ENCODE peak calls at places on chromosome 12, in four cellular contexts. B is cardiac muscle cell, Z is sigmoid colon, Q is left ventricle myocardium inferior. E is an unnamed sample.

GRCh38 chr12:100675432-100675831 is 101.9 kb downstream of the GAS2L3 start:
- DNase-seq in Q (no peak), B (no peak), Z (no peak), E (no peak)

GRCh38 chr12:50375802-50376201 is 20.6 kb downstream of the FAM186A start:
- DNase-seq in B (no peak), Z (no peak), Q (no peak), E (no peak)

GRCh38 chr12:106149096-106149784 is 10.5 kb upstream of the NUAK1 start:
- DNase-seq in Q (no peak), B (peak; percentile 58), Z (no peak), E (peak; percentile 45)

GRCh38 chr12:111312708-111313107 is 56.2 kb downstream of the PHETA1 start:
- DNase-seq in B (no peak), Q (no peak), Z (no peak), E (no peak)

GRCh38 chr12:115149685-115150378 is 465.9 kb upstream of the TBX3 start:
- DNase-seq in B (no peak), Q (no peak), Z (no peak), E (no peak)

GRCh38 chr12:4809449-4810218 is 89.4 kb downstream of the GALNT8 start:
- DNase-seq in Z (no peak), B (no peak), Q (no peak), E (no peak)

GRCh38 chr12:53060064-53060720 is 10.3 kb downstream of the TNS2 start:
- DNase-seq in Z (no peak), B (no peak), Q (no peak), E (no peak)

GRCh38 chr12:124993568-124994434 is at the start of gene BRI3BP:
- DNase-seq in Q (peak; percentile 73), Z (no peak), B (peak; percentile 75), E (no peak)

GRCh38 chr12:49909826-49910225 is 6.1 kb upstream of the FAIM2 start:
- DNase-seq in Z (no peak), Q (no peak), B (peak; percentile 70), E (peak; percentile 41)

GRCh38 chr12:116497051-116497529 is 62.1 kb upstream of the MAP1LC3B2 start:
- DNase-seq in B (no peak), Q (no peak), Z (no peak), E (no peak)

DNA sequence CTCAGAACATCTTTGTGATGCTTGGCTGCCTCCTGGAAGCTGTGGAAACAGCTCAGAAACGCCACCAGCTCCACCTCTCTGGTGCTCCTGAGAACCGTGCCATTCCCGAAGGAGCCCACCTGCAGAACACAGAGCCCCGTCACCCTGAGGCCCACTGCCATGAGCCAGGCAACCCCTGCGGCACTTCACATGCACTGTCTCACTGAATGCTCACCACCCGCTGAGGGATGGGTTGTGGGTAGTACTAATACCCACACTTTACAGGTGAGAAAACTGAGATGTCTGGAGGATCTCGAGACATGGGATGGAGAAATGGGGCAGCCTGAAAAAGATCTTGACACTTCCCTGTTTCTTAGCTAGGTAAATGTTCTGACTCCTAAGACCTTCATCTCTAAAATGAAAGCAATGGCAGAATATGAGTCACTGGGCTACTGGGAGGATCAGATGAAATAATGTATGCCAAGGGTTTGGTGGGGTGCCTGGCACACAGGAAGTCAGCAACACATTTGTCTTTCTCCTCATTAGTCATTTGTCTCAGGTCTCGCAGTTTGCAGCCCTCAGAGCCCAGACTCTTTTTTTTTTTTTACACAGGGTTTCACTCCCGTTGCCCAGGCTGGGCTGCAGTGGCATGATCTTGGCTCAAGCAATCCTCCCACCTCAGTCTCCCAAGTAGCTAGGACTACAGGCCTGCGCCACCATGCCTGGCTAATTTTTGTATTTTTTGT is 5.3 kb downstream of the OASL start:
- DNase-seq in B (no peak), Z (no peak), Q (no peak), E (no peak)
- H3K27ac ChIP-seq in B (no peak overlapping the region), Z (no peak overlapping the region), Q (no peak overlapping the region), E (no peak overlapping the region)

DNA sequence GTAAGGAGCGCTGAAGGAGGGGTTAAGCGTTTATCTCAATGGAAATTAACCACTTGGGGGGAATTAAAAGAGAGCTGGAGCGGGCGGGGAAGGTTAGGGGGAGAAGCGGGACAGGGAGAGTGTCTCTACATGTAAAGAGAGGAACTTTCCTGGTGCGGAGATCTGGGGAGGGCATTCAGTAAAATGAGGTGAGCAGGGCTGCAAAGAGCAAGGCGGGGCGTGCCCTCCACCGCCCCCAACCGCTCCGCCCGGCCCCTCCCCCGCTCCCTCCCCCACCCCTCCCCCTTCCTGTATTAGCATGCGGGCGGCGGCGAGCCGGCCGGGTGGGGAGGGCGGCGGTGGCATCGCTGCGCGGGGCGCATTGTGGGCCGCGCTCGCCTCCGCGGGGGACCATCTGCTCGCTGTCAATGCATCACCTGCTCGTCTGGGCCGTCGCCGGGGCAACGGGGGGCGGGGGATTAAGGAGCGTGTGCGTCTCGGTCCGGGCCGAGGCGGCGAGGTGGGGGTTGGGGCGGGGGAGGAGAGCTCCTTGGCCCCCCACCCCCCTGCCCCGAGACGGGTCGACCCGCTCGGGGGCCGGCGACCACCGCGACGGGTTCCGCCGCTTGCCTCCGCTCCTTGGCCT is 498 bp downstream of the C12orf42 start:
- DNase-seq in B (peak; percentile 50), Z (no peak), Q (no peak), E (no peak)
- H3K4me3 ChIP-seq in B (peak overlapping the region; percentile 44), Z (peak overlapping the region; percentile 37), Q (peak overlapping the region; percentile 63), E (no peak overlapping the region)

DNA sequence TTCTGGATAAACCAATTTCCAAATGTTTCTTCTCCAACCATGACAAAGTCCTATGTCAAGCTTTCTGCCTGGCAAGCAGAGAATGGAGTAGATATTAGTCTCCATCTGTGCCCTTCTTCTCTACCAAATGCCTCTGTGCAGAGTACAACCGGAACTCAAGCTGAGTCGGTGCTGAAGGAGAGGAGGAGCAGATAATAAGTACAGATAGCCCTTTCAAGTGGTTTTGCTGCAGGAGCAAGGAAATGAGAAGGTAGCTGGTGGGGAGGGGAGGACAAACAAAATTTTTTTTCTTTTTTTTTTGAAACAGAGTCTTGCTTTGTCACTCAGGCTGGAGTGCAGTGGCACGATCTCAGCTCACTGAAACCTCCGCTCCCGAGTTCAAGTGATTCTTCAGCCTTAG is 14.2 kb upstream of the HELB start:
- DNase-seq in Z (no peak), B (no peak), Q (no peak), E (no peak)
- TF ChIP-seq CTCF in Z (no peak), B (no peak), Q (no peak), E (no peak)

DNA sequence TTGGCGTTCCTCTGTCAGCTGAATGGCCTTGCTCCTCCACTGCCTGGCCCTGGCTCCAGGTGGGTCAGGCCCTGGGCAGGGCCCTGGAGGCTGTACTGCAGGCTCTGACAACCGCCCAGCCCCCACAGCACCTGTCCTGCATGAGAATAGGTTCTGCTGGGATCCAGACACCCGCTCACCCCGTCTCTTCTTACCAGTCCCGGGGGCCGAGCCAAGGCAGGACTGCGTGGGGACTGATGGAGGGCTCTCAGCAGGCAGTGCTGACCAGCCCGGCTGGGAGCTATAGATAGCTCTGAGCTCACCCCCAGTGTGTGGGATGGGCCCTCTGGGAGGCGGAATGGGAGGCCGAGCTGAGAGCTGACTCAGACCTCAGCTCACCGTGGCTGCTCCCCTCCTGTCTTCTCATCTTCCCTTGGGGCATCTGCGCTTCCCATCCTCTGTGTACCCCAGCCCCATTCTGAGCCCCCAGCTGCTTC is 39.6 kb downstream of the TEAD4 start:
- DNase-seq in Z (no peak), B (peak; percentile 83), Q (peak; percentile 68), E (peak; percentile 86)
- H3K27ac ChIP-seq in Z (no peak overlapping the region), B (peak overlapping the region; percentile 65), Q (peak overlapping the region; percentile 76), E (peak overlapping the region; percentile 86)

DNA sequence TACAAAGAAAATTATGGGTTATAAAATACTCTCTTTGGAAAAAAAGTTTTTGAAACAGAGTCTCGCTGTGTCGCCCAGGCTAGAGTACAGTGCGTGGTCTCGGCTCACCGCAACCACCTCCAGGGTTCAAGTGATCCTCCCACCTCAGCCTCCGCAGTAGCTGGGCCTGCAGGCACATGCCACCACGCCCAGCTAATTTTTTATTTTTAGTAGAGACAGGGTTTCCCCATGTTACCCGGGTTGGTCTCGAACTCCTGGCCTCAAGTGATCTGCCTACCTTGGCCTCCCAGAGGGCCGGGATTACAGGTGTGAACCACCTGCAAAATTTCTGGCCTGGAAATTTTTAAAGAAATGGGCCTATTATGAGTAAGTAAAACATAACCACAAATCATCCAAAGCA is 3.8 kb downstream of the USP15 start:
- DNase-seq in Q (no peak), B (no peak), Z (no peak), E (no peak)
- H3K4me3 ChIP-seq in Q (no peak overlapping the region), B (no peak overlapping the region), Z (no peak overlapping the region), E (no peak overlapping the region)

GRCh38 chr12:113224955-113225354 is 3.7 kb downstream of the TPCN1 start:
- DNase-seq in Q (no peak), Z (no peak), B (no peak), E (no peak)

GRCh38 chr12:113228394-113229028 is 7.2 kb downstream of the TPCN1 start:
- DNase-seq in Q (no peak), Z (no peak), B (no peak), E (no peak)

GRCh38 chr12:113227686-113228391 is 6.6 kb downstream of the TPCN1 start:
- DNase-seq in Q (no peak), B (no peak), Z (no peak), E (no peak)

GRCh38 chr12:113227169-113227568 is 5.9 kb downstream of the TPCN1 start:
- DNase-seq in Q (peak; percentile 65), B (no peak), Z (no peak), E (no peak)

GRCh38 chr12:113226696-113227095 is 5.4 kb downstream of the TPCN1 start:
- DNase-seq in B (no peak), Q (no peak), Z (no peak), E (no peak)
- TF ChIP-seq CTCF in B (no peak), Q (no peak), Z (no peak), E (no peak)

E was measured in uterus.